ENCODE peak calls at places on chromosomes 1 and 21, in five cellular contexts. E, P, V, Y and Q are unnamed samples.

GRCh38 chr21:35850542-35851103 is 209.7 kb downstream of the SETD4 start:
- DNase-seq in E (no peak), P (no peak), V (no peak), Y (peak), Q (no peak)

GRCh38 chr1:234369784-234370183 is 3.5 kb upstream of the COA6 start:
- DNase-seq in E (no peak), P (no peak), V (no peak), Y (no peak), Q (no peak)

GRCh38 chr1:205678286-205679111 is 1.8 kb downstream of the SLC45A3 start:
- DNase-seq in E (no peak), P (no peak), V (no peak), Y (no peak), Q (no peak)

GRCh38 chr1:203268901-203269653 is 36.2 kb upstream of the BTG2 start:
- DNase-seq in E (peak), P (no peak), V (peak), Y (no peak), Q (peak)

GRCh38 chr1:7621334-7622219 is 149.5 kb upstream of the VAMP3 start:
- DNase-seq in E (no peak), P (no peak), V (peak), Y (no peak), Q (no peak)

GRCh38 chr21:41289431-41289830 is 27.2 kb upstream of the FAM3B start:
- DNase-seq in E (no peak), P (no peak), V (peak), Y (no peak), Q (no peak)

GRCh38 chr1:240811261-240811660 is 199.3 kb upstream of the GREM2 start:
- DNase-seq in E (no peak), P (no peak), V (no peak), Y (no peak), Q (no peak)

GRCh38 chr1:29123871-29124365 is at the start of gene TMEM200B:
- DNase-seq in E (no peak), P (peak), V (peak), Y (peak), Q (no peak)

GRCh38 chr1:101592861-101593260 is 356.0 kb downstream of the S1PR1 start:
- DNase-seq in E (no peak), P (no peak), V (no peak), Y (no peak), Q (no peak)

GRCh38 chr1:93585059-93585966 is 96.3 kb downstream of the BCAR3 start:
- DNase-seq in E (no peak), P (peak), V (no peak), Y (no peak), Q (no peak)

GRCh38 chr1:93061895-93062792 is 16.9 kb upstream of the MTF2 start:
- DNase-seq in E (peak), P (no peak), V (no peak), Y (no peak), Q (no peak)

GRCh38 chr1:6260961-6261614 is at the start of gene GPR153:
- DNase-seq in E (peak), P (no peak), V (peak), Y (no peak), Q (no peak)

GRCh38 chr1:204975568-204976235 is 67.3 kb upstream of the CNTN2 start:
- DNase-seq in E (peak), P (peak), V (peak), Y (no peak), Q (no peak)

GRCh38 chr1:58619286-58620054 is 42.4 kb upstream of the TACSTD2 start:
- DNase-seq in E (no peak), P (no peak), V (no peak), Y (no peak), Q (no peak)

GRCh38 chr1:97451422-97451821 is 469.4 kb downstream of the DPYD start:
- DNase-seq in E (no peak), P (no peak), V (no peak), Y (no peak), Q (no peak)

GRCh38 chr21:43825936-43826622 is 36.7 kb downstream of the RRP1 start:
- DNase-seq in E (no peak), P (no peak), V (peak), Y (no peak), Q (no peak)

GRCh38 chr1:200867018-200867811 is 5.6 kb upstream of the GPR25 start:
- DNase-seq in E (peak), P (no peak), V (no peak), Y (no peak), Q (no peak)

GRCh38 chr1:66300986-66301451 is 232.9 kb upstream of the SGIP1 start:
- DNase-seq in E (peak), P (no peak), V (no peak), Y (no peak), Q (no peak)
- TF ChIP-seq CTCF in E (no peak), P (no peak), V (no peak), Y (no peak), Q (no peak)

DNA sequence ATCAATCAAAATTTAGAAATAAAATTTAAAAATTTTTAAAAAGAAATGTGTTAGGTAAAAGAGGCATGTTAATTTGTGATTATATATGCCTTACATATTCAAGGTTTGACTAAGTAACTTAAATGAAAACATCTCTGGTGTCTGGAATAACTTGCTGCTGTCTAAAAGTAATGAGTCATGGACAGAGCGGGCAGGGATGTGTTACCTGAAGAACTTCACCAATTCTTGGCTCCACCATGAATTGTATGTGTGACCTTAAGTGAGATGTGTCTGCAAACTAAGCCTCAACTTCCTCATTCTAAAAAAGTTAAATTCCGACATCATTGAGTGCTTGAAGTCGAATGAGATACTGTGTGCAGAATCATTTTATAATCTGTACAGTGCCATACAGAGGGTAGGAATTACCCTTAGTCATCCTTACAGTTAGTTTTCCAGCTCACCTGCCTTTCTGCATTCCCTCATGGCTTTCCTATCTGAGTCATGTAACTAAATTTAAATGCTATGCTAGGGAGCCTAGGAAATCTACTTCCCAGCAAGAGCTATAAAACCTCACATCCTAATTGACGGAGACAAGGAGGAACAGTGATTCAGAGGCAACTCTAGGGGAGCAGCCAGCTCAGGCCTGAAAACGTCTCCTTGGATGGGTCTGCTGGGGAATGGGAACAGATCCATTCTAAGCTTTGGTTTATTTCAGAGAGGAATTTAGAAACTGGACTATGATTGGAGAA is 100.7 kb upstream of the TSPAN2 start:
- DNase-seq in E (no peak), P (no peak), V (no peak), Y (no peak), Q (no peak)
- TF ChIP-seq CTCF in E (no peak), P (no peak), V (no peak), Y (no peak), Q (no peak)

GRCh38 chr1:68291763-68292384 is 59.6 kb upstream of the WLS start:
- DNase-seq in E (no peak), P (no peak), V (no peak), Y (no peak), Q (no peak)
- TF ChIP-seq CTCF in E (no peak), P (no peak), V (no peak), Y (no peak), Q (no peak)

GRCh38 chr1:24545673-24546072 is 10.2 kb upstream of the NCMAP start:
- DNase-seq in E (no peak), P (no peak), V (no peak), Y (no peak), Q (no peak)

GRCh38 chr1:24540051-24540905 is 15.6 kb upstream of the NCMAP start:
- DNase-seq in E (peak), P (no peak), V (no peak), Y (no peak), Q (no peak)

GRCh38 chr1:24544239-24544638 is 11.6 kb upstream of the NCMAP start:
- DNase-seq in E (no peak), P (no peak), V (no peak), Y (no peak), Q (no peak)

GRCh38 chr1:24540906-24541710 is 14.8 kb upstream of the NCMAP start:
- DNase-seq in E (peak), P (no peak), V (no peak), Y (no peak), Q (no peak)

DNA sequence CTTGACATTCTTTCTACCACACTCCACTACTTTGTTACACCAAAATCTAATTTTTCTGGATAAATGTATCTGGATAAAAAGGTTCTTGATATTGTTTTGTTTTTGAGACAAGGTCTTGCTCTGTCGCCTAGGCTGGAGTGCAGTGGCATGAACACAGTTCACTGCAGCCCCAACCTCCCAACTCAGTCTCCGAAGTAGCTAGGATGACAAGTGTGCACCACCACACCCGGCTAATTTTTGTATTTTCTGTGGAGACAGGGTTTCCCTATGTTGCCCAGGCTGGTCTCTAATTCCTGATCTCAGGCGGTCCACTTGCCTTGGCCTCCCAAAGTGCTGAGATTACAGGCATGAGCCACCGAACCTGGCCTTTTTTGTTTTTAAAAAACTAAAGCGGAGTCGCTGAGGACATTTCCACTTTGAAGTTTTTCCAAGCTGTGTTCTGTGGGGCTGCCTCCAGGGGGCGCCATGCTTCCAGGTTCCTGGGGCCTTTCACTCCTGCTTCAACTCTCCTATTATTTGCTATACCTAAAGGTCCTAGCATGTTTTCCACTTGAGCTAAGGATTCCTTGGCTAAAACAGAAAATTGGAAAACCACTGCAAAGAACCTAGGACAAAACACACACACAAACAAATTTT is 14.1 kb upstream of the NCMAP start:
- DNase-seq in E (peak), P (no peak), V (peak), Y (no peak), Q (peak)
- TF ChIP-seq CTCF in E (peak), P (peak), V (peak), Y (no peak), Q (peak)

GRCh38 chr1:3907621-3908165 is 7.6 kb upstream of the C1orf174 start:
- DNase-seq in E (no peak), P (no peak), V (no peak), Y (no peak), Q (no peak)

GRCh38 chr1:3905266-3905952 is 5.3 kb upstream of the C1orf174 start:
- DNase-seq in E (no peak), P (no peak), V (no peak), Y (no peak), Q (no peak)

GRCh38 chr1:3906672-3907020 is 6.6 kb upstream of the C1orf174 start:
- DNase-seq in E (no peak), P (no peak), V (no peak), Y (no peak), Q (no peak)

GRCh38 chr1:3905953-3906671 is 6.0 kb upstream of the C1orf174 start:
- DNase-seq in E (no peak), P (no peak), V (no peak), Y (no peak), Q (no peak)

DNA sequence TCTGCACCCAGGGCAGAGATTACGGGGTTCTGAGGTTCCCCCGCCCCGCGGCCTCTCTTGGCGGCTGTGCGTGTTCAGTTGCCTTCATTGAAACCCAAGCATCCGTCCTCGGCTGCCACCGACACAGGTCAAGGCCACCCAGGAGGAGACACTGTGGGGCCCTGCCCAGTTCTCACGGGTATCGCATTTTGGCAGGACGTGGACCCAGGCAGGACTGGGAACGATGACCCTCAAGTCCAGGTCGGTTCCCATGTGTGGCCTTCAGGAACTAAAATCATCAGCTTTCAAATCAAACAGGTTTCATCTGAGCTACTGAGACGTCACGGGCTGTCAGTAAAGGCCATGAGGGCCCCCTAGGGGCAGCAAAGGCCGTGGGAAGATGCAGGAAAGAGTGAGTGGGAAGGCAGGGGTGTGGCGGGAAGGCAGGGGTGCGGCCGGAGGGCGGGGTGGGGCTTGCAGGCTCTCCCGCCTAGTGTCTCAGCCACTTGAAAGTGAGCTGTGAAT is 7.0 kb upstream of the C1orf174 start:
- DNase-seq in E (peak), P (no peak), V (peak), Y (no peak), Q (no peak)
- TF ChIP-seq CTCF in E (peak), P (peak), V (peak), Y (no peak), Q (no peak)

GRCh38 chr1:232602622-232603021 is 27.3 kb downstream of the SIPA1L2 start:
- DNase-seq in E (no peak), P (no peak), V (no peak), Y (no peak), Q (no peak)
- TF ChIP-seq CTCF in E (no peak), P (peak), V (no peak), Y (no peak), Q (peak)

GRCh38 chr1:33563702-33564101 is 91.3 kb downstream of the ZSCAN20 start:
- DNase-seq in E (no peak), P (no peak), V (no peak), Y (no peak), Q (no peak)
- TF ChIP-seq CTCF in E (no peak), P (no peak), V (no peak), Y (no peak), Q (no peak)

DNA sequence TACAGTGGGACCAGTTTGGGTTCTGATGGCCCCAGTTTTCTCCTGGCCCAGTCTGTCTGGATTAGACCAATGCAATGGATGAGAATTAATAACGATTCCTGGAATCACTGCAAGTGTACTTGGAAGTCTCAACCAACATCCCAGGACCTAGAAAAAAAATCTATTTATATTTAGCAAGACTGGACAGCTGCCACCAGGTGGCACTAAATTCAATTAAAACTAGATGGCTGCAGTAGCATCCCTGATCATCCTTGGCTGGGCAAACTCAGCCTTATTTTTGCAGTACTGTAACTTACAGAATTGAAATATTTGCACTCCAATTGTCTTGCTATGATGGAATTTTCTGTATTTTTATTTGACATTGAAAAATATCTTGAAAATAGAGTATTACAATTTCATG is 165.7 kb downstream of the NCAM2 start:
- DNase-seq in E (peak), P (peak), V (peak), Y (no peak), Q (no peak)
- TF ChIP-seq CTCF in E (peak), P (peak), V (peak), Y (no peak), Q (peak)

GRCh38 chr1:187715483-187715882 is 886.7 kb downstream of the PLA2G4A start:
- DNase-seq in E (no peak), P (no peak), V (no peak), Y (no peak), Q (no peak)
- TF ChIP-seq CTCF in E (no peak), P (no peak), V (no peak), Y (no peak), Q (no peak)

GRCh38 chr21:31781737-31782136 is 49.8 kb upstream of the SCAF4 start:
- DNase-seq in E (no peak), P (no peak), V (no peak), Y (no peak), Q (no peak)

GRCh38 chr21:31777857-31778256 is 45.9 kb upstream of the SCAF4 start:
- DNase-seq in E (no peak), P (no peak), V (no peak), Y (no peak), Q (no peak)

GRCh38 chr21:31786164-31786920 is 54.4 kb upstream of the SCAF4 start:
- DNase-seq in E (no peak), P (no peak), V (no peak), Y (no peak), Q (no peak)

DNA sequence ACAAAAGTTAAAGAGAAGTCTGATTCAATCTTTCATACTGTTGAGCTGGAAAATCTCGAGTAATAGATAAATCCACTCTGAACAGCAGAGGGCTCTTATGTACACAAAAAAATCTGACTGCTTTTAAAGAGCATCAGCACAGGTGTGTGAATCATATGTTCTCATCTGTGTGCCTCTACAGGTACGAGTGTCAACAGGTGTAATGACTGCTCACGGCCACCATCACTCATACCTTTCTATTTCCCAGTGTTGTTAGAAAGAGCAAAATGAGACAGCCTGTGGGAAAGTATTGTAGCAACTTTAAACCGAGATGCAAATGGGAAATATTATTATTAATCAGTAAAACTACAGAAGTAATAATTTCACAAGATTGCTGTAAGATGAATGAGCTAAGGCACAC is 49.0 kb upstream of the SCAF4 start:
- DNase-seq in E (no peak), P (no peak), V (no peak), Y (no peak), Q (no peak)
- TF ChIP-seq CTCF in E (no peak), P (peak), V (no peak), Y (no peak), Q (peak)